ENCODE peak calls at places on chromosomes 11 and 22, in four cellular contexts. One of them, this sample, is unnamed.

GRCh38 chr11:90135016-90135415 is 553 bp downstream of the NAALAD2 start:
- DNase-seq in K562: no peak
- DNase-seq in GM12878: no peak
- DNase-seq in GM12891: no peak
- DNase-seq in this sample: no peak

GRCh38 chr11:102473543-102473942 is 21.0 kb upstream of the TMEM123 start:
- DNase-seq in K562: no peak
- DNase-seq in GM12878: no peak
- DNase-seq in GM12891: no peak
- DNase-seq in this sample: no peak

GRCh38 chr11:103528596-103528995 is 419.4 kb downstream of the DYNC2H1 start:
- DNase-seq in K562: no peak
- DNase-seq in GM12878: no peak
- DNase-seq in GM12891: no peak
- DNase-seq in this sample: no peak

GRCh38 chr11:125341676-125342075 is 154.4 kb downstream of the FEZ1 start:
- DNase-seq in K562: no peak
- DNase-seq in GM12878: no peak
- DNase-seq in GM12891: no peak
- DNase-seq in this sample: no peak

GRCh38 chr22:17172172-17172833 is 13.2 kb upstream of the HDHD5 start:
- DNase-seq in K562: no peak
- DNase-seq in GM12878: no peak
- DNase-seq in GM12891: no peak
- DNase-seq in this sample: no peak

GRCh38 chr11:68889948-68890446 is 13.6 kb downstream of the MRPL21 start:
- DNase-seq in K562: peak; percentile 32
- DNase-seq in GM12878: no peak
- DNase-seq in GM12891: no peak
- DNase-seq in this sample: no peak

GRCh38 chr22:44391481-44392445 is 79.0 kb upstream of the SHISAL1 start:
- DNase-seq in K562: no peak
- DNase-seq in GM12878: no peak
- DNase-seq in GM12891: no peak
- DNase-seq in this sample: no peak

GRCh38 chr11:76237914-76238313 is 31.6 kb upstream of the WNT11 start:
- DNase-seq in K562: peak; percentile 56
- DNase-seq in GM12878: no peak
- DNase-seq in GM12891: no peak
- DNase-seq in this sample: peak; percentile 29

GRCh38 chr11:68890490-68891231 is 13.0 kb downstream of the MRPL21 start:
- DNase-seq in K562: no peak
- DNase-seq in GM12878: no peak
- DNase-seq in GM12891: no peak
- DNase-seq in this sample: no peak

GRCh38 chr11:66476841-66477251 is 3.4 kb upstream of the DPP3 start:
- DNase-seq in K562: no peak
- DNase-seq in GM12878: no peak
- DNase-seq in GM12891: no peak
- DNase-seq in this sample: no peak
- TF ChIP-seq SPI1 in K562: no peak
- TF ChIP-seq SPI1 in GM12878: no peak
- TF ChIP-seq SPI1 in GM12891: no peak
- TF ChIP-seq SPI1 in this sample: no peak

DNA sequence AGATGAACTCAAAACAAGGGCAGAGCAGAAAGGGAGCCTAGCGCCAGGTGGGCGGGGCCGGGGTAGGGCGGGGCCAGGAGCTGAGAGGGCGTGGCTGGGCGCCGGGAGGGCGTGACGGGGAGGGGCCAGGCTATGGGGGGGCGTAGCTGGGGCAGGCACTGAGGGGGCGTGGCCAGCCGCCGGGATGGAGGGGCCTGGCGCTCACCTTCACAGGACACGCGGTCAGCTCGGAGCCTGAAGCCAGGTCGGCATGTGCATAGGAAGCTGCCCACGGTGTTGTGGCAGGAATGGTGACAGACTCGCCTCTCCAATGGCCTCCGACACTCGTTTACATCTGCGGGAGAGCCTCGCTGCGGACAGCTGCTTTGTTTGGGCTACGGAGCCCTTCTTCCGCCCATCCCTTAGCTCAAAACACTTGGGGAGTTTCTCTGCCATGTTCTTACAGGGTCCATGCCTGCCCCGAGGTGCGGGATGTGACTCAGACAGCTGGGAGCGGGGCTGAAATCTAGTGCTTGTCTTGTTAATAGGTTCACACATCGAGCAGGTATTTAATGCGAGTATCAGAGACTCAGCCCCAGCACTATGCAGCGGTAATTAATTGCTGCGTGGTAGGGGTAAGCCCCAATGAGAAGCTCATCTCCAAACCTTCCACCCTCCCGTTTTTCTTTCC is 13.4 kb downstream of the VWCE start:
- DNase-seq in K562: peak; percentile 86
- DNase-seq in GM12878: no peak
- DNase-seq in GM12891: peak; percentile 63
- DNase-seq in this sample: no peak
- TF ChIP-seq SPI1 in K562: no peak
- TF ChIP-seq SPI1 in GM12878: no peak
- TF ChIP-seq SPI1 in GM12891: no peak
- TF ChIP-seq SPI1 in this sample: no peak

GRCh38 chr11:66727883-66728759 is 895 bp downstream of the SPTBN2 start:
- DNase-seq in K562: peak; percentile 49
- DNase-seq in GM12878: no peak
- DNase-seq in GM12891: no peak
- DNase-seq in this sample: no peak

GRCh38 chr11:66728760-66729385 is at the start of gene SPTBN2:
- DNase-seq in K562: peak; percentile 75
- DNase-seq in GM12878: no peak
- DNase-seq in GM12891: no peak
- DNase-seq in this sample: no peak

GRCh38 chr11:66725646-66726045 is 3.4 kb downstream of the SPTBN2 start:
- DNase-seq in K562: no peak
- DNase-seq in GM12878: no peak
- DNase-seq in GM12891: no peak
- DNase-seq in this sample: no peak

GRCh38 chr11:66729447-66729846 is 431 bp upstream of the SPTBN2 start:
- DNase-seq in K562: no peak
- DNase-seq in GM12878: no peak
- DNase-seq in GM12891: no peak
- DNase-seq in this sample: no peak

DNA sequence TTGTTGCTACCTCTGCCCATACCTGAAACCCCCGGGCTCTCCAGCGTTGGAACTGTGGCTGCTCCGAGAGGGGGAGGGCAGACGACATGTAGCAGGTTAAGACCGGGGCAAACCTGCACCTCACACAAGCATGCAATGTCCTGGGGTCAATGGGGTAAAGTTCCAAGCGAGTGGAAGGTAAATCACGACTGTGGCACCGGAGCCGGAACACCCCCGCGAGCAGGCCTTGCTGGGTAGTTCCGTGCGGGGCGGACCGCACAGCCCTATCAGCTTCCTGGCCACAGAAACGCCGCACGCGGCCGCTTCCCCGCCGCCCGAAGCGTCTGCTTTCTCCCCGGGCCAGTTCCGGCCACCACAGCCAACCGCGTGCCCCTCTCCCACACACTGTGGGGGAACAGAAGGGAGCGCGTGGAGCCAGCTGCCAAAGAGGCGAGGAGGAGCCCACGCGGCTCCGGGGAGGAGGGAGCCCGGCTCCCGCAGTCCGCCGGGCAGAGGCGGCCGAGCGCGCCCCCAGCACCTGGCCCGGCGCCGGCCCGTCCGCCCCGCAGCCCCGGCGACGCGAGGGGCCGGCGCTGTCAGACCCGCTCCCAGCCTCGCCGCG is 1.6 kb downstream of the SPTBN2 start:
- DNase-seq in K562: peak; percentile 69
- DNase-seq in GM12878: no peak
- DNase-seq in GM12891: peak; percentile 53
- DNase-seq in this sample: peak; percentile 35
- TF ChIP-seq SPI1 in K562: no peak
- TF ChIP-seq SPI1 in GM12878: no peak
- TF ChIP-seq SPI1 in GM12891: no peak
- TF ChIP-seq SPI1 in this sample: no peak

DNA sequence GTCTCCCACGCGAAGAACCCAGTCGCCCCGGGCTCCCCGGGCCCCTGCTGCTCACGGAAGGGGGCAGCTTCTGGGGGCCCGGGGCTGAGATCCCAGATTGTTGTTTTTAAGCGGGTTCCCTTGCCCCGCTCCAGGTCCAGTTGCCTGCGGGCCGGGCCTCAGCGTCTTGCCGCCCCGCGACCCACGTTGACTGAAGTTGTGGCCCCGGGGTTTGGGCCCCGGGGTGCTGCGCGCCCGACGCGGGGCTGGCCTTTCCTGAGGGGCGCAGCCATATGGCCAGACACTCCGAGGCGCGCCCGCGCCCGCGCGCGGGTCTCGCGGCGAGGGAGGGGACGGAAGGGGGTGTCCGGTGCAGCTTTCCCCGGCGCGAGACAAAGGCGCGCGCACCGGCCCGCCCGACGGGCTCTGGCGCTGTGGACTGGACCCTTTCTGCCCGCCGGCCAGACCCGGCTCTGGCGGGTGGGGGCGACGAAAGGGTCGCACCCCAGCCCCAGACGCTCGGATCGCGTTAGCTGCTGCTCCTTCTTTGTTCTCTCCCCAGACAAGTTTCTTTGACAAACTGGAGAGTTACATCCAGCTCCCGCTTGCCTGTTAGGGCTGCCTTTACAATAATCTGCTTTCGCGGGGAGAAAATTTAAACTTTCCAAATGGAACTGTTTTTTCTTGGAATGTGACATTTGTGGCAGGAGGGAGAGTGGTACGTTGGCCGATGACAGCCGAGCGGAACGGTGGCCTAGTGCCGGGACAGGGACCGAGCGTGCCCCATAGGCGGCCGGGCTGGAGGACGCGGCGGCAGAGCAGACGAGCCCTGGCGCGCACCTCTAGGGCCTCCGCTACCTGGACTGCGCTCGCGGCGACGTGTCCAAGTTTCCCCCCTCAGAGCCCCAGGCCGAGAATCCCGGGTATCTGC is 701 bp downstream of the AMOTL1 start:
- DNase-seq in K562: peak; percentile 57
- DNase-seq in GM12878: no peak
- DNase-seq in GM12891: peak; percentile 18
- DNase-seq in this sample: no peak
- TF ChIP-seq SPI1 in K562: no peak
- TF ChIP-seq SPI1 in GM12878: no peak
- TF ChIP-seq SPI1 in GM12891: no peak
- TF ChIP-seq SPI1 in this sample: no peak

DNA sequence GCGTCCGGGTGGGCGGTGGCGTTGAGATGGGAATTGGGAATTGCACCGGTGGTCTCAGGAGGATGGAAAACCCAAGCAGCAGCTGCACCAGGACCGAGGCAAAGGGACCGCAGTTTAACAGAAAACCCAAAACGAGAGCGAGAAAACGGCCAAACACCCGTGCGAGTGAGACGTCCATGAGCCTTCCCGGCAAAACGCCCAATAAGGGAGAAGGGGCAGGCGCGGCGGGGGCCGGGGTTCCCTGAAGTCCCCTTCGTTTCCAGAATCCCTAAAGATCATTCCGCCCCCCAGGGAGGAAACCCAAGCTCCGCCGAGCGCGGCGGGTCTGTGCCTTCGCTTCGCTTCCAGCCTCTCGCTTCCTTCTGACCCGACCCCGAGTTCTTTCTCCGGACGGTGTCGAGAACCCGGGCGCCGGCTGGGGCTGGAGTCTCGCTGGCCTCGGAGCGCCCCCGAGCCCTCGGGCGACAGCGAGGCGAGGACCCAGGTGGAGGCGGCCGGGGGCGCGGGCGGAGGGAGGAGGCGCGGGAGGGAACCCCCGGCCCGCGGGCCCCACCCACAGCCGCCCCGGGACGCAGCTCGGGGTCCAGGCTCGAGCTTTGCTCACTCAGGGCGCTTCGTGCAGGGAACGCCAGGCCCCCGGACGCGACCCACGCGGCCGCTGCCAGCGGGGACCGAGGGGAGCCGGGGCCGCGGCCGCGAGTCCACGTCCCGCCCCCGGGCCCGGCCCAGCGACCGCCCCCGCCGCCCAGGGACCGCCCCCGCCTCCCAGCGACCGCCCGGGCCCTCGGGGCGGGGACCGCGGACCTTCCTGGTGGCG is at the start of gene PGGHG:
- DNase-seq in K562: peak; percentile 86
- DNase-seq in GM12878: no peak
- DNase-seq in GM12891: peak; percentile 95
- DNase-seq in this sample: no peak
- TF ChIP-seq SPI1 in K562: no peak
- TF ChIP-seq SPI1 in GM12878: no peak
- TF ChIP-seq SPI1 in GM12891: no peak
- TF ChIP-seq SPI1 in this sample: no peak

DNA sequence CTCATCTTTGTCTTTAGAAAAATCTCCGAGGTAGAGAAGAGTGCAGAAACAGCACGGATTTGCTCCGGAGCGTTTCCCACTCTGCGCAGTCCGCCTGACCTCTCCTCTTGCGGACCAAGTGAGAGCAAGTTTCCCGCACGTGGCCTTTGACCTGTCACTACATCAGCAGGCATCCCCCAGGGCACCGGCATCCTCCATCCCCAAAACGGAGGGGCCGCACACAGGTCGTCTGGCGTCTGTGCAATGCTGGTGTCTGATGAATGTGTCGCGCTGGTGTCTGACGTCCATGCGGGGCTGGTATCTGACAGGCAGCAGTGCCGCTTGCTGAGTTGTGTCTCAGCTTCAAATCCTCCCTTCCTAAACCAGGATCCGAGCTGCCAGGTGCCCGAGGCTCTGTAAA is 739 bp upstream of the MRGPRE start:
- DNase-seq in K562: no peak
- DNase-seq in GM12878: no peak
- DNase-seq in GM12891: no peak
- DNase-seq in this sample: no peak
- TF ChIP-seq SPI1 in K562: no peak
- TF ChIP-seq SPI1 in GM12878: no peak
- TF ChIP-seq SPI1 in GM12891: no peak
- TF ChIP-seq SPI1 in this sample: no peak

DNA sequence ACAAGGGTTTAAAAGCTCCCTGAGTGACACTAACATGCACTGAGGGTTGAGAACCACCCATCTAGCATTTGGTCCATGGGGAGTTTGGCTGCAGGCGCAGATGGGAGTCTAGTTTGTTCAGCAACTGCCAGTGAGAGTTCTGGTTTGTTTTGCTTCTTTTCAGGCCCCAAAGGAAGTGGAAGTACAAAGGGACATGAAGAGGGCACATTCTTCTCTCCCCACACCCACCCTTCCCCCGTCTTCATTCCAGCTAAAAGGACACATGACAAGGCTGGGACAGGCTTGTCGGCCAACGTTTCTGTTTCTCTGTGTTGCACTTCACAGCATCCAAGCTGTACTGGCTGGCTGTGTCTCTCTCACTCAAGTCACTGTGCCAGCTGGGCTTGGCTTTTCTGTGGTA is 8.2 kb upstream of the ENDOD1 start:
- DNase-seq in K562: no peak
- DNase-seq in GM12878: no peak
- DNase-seq in GM12891: no peak
- DNase-seq in this sample: no peak
- TF ChIP-seq SPI1 in K562: no peak
- TF ChIP-seq SPI1 in GM12878: no peak
- TF ChIP-seq SPI1 in GM12891: no peak
- TF ChIP-seq SPI1 in this sample: no peak

GRCh38 chr11:27711725-27712124 is 11.5 kb upstream of the BDNF start:
- DNase-seq in K562: no peak
- DNase-seq in GM12878: no peak
- DNase-seq in GM12891: no peak
- DNase-seq in this sample: no peak
- TF ChIP-seq SPI1 in K562: no peak
- TF ChIP-seq SPI1 in GM12878: no peak
- TF ChIP-seq SPI1 in GM12891: no peak
- TF ChIP-seq SPI1 in this sample: no peak

GRCh38 chr11:128689946-128690745 is 3.7 kb upstream of the FLI1 start:
- DNase-seq in K562: no peak
- DNase-seq in GM12878: no peak
- DNase-seq in GM12891: no peak
- DNase-seq in this sample: no peak
- TF ChIP-seq SPI1 in K562: no peak
- TF ChIP-seq SPI1 in GM12878: no peak
- TF ChIP-seq SPI1 in GM12891: no peak
- TF ChIP-seq SPI1 in this sample: no peak

This sample was measured in HL-60.